ENCODE peak calls at places on chromosomes 4 and X, in four cellular contexts. S, R, Z and A are unnamed samples.

GRCh38 chr4:78058591-78059523 is 1.7 kb downstream of the FRAS1 start:
- DNase-seq in S (no peak), R (no peak), Z (peak), A (peak)

GRCh38 chrX:69746051-69746450 is 130.1 kb downstream of the EDA start:
- DNase-seq in S (no peak), R (no peak), Z (no peak), A (no peak)

GRCh38 chr4:55248756-55249155 is 97.3 kb upstream of the SRD5A3 start:
- DNase-seq in S (no peak), R (no peak), Z (no peak), A (no peak)

GRCh38 chr4:176377705-176378302 is 58.0 kb downstream of the SPCS3 start:
- DNase-seq in S (no peak), R (peak), Z (no peak), A (peak)

GRCh38 chrX:21745756-21746155 is 12.2 kb downstream of the SMPX start:
- DNase-seq in S (no peak), R (peak), Z (peak), A (peak)

GRCh38 chr4:152776352-152776751 is 3.2 kb downstream of the TIGD4 start:
- DNase-seq in S (no peak), R (no peak), Z (no peak), A (no peak)

GRCh38 chr4:70844180-70844579 is 4.5 kb upstream of the GRSF1 start:
- DNase-seq in S (peak), R (peak), Z (no peak), A (no peak)

GRCh38 chr4:6724461-6725111 is 8.6 kb downstream of the BLOC1S4 start:
- DNase-seq in S (no peak), R (no peak), Z (no peak), A (no peak)

GRCh38 chr4:51858605-51859211 is 15.8 kb downstream of the DCUN1D4 start:
- DNase-seq in S (no peak), R (no peak), Z (no peak), A (no peak)

GRCh38 chr4:5220028-5220427 is 168.7 kb downstream of the STK32B start:
- DNase-seq in S (no peak), R (peak), Z (no peak), A (no peak)

GRCh38 chrX:47285762-47286320 is 53.0 kb downstream of the USP11 start:
- DNase-seq in S (no peak), R (no peak), Z (no peak), A (no peak)

GRCh38 chr4:56289934-56290333 is 97.4 kb downstream of the AASDH start:
- DNase-seq in S (no peak), R (no peak), Z (no peak), A (peak)

GRCh38 chrX:24542756-24543155 is 77.7 kb downstream of the PDK3 start:
- DNase-seq in S (no peak), R (no peak), Z (no peak), A (no peak)

GRCh38 chr4:109164011-109164410 is 138.4 kb downstream of the COL25A1 start:
- DNase-seq in S (no peak), R (no peak), Z (no peak), A (no peak)

GRCh38 chr4:158496030-158496741 is 25.5 kb upstream of the RXFP1 start:
- DNase-seq in S (no peak), R (peak), Z (peak), A (peak)

GRCh38 chrX:105829006-105829405 is 6.7 kb downstream of the NRK start:
- DNase-seq in S (no peak), R (no peak), Z (no peak), A (no peak)

GRCh38 chr4:39020130-39020529 is 12.1 kb downstream of the TMEM156 start:
- DNase-seq in S (no peak), R (no peak), Z (no peak), A (no peak)

GRCh38 chrX:3549442-3549875 is 164.0 kb downstream of the PRKX start:
- DNase-seq in S (no peak), R (no peak), Z (no peak), A (peak)

GRCh38 chr4:157217708-157218107 is 2.8 kb upstream of the GRIA2 start:
- DNase-seq in S (no peak), R (no peak), Z (no peak), A (peak)

GRCh38 chrX:45668686-45669443 is 468.2 kb upstream of the DIPK2B start:
- DNase-seq in S (no peak), R (no peak), Z (no peak), A (no peak)

GRCh38 chr4:173317003-173317402 is 17.2 kb downstream of the HMGB2 start:
- DNase-seq in S (no peak), R (peak), Z (peak), A (peak)

GRCh38 chrX:82127228-82128123 is 925.6 kb downstream of the SH3BGRL start:
- DNase-seq in S (peak), R (no peak), Z (no peak), A (no peak)

GRCh38 chr4:48375651-48376291 is 34.4 kb downstream of the SLAIN2 start:
- DNase-seq in S (no peak), R (no peak), Z (no peak), A (no peak)

GRCh38 chr4:74018116-74018515 is 19.6 kb upstream of the CXCL5 start:
- DNase-seq in S (no peak), R (no peak), Z (no peak), A (no peak)

GRCh38 chrX:8868906-8869305 is 67.7 kb upstream of the FAM9A start:
- DNase-seq in S (no peak), R (no peak), Z (no peak), A (no peak)

GRCh38 chrX:11474021-11474420 is 180.8 kb downstream of the AMELX start:
- DNase-seq in S (no peak), R (peak), Z (no peak), A (no peak)

GRCh38 chrX:97402333-97402732 is 518.6 kb downstream of the RPA4 start:
- DNase-seq in S (no peak), R (no peak), Z (no peak), A (no peak)

GRCh38 chr4:143558286-143558685 is 44.8 kb downstream of the SMARCA5 start:
- DNase-seq in S (no peak), R (no peak), Z (no peak), A (no peak)

GRCh38 chr4:119682080-119682479 is 53.5 kb upstream of the PDE5A start:
- DNase-seq in S (no peak), R (no peak), Z (no peak), A (no peak)

GRCh38 chrX:86133761-86134160 is 14.5 kb upstream of the DACH2 start:
- DNase-seq in S (no peak), R (peak), Z (no peak), A (peak)

GRCh38 chr4:76386566-76387305 is 34.2 kb downstream of the CCDC158 start:
- DNase-seq in S (no peak), R (no peak), Z (no peak), A (no peak)

GRCh38 chr4:39706334-39706733 is 8.4 kb downstream of the UBE2K start:
- DNase-seq in S (no peak), R (no peak), Z (no peak), A (no peak)

GRCh38 chr4:6107886-6108285 is 89.7 kb upstream of the C4orf50 start:
- DNase-seq in S (no peak), R (no peak), Z (no peak), A (no peak)

GRCh38 chr4:84877051-84877833 is 89.2 kb downstream of the WDFY3 start:
- DNase-seq in S (no peak), R (peak), Z (no peak), A (no peak)

DNA sequence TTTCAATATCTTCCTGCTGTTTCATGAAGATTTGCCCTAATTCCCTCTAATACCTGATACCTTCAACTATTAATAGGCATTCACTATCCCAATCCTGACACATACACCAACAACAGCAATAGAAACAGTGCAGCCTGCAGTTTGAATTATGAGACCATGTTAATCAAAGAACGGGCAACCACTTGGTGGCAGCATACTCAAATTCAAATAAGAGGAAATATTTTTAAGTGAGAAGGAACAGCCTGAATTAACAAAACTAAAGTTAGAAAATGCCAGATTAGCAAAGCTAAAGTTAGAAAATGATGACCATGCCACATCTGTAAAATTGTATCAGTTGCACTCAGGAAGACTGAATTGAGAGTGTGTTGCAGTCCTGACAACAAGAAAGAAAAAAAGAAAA is 204.9 kb downstream of the SMARCA1 start:
- DNase-seq in S (no peak), R (peak), Z (no peak), A (peak)
- TF ChIP-seq USF1 in S (no peak), R (no peak), Z (no peak), A (no peak)

DNA sequence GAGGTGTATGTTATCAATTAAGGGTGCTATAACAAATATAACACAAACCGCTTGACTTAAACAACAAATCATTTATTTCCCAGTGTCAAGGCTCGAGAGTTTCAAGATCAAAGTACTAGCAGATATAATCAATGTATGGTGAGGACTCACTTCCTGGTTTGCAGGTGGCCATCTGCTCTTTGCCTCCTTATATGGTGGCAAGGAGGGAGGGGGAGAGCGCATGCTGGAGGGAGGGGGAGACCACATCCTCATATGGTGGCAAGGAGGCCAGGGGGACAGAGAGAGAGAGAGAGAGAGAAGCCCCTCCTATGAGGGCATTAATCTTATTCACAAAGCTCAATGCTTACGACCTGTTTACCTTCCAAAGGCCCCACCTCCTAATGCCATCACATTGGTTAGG is 372.3 kb upstream of the SPOCK3 start:
- DNase-seq in S (no peak), R (no peak), Z (no peak), A (no peak)
- TF ChIP-seq USF1 in S (no peak), R (no peak), Z (no peak), A (no peak)

DNA sequence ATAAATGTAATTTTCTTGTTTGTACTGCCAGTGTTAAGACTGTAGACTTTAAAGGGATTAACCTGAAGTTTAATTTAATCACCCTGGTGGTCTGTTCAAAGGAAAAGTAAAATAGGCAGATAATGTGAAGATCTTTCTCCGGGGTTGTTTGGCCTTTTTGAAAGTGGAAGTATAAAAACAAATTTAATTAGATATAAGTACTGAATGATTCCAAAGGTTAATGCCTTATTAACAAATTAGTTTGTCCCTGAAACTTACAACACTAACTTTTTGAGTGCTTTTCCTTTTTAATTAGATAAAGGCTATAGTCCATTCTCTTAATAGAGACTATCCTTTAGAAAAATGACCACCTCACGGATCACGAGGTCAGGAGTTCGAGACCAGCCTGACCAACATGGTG is 10.4 kb upstream of the PGAM4 start:
- DNase-seq in S (no peak), R (no peak), Z (no peak), A (no peak)
- TF ChIP-seq USF1 in S (no peak), R (no peak), Z (no peak), A (no peak)

GRCh38 chr4:138756519-138756918 is 259.1 kb upstream of the NOCT start:
- DNase-seq in S (no peak), R (no peak), Z (no peak), A (no peak)

GRCh38 chr4:138761638-138762205 is 253.9 kb upstream of the NOCT start:
- DNase-seq in S (no peak), R (no peak), Z (no peak), A (no peak)

GRCh38 chr4:138759508-138759907 is 256.1 kb upstream of the NOCT start:
- DNase-seq in S (no peak), R (no peak), Z (no peak), A (no peak)

GRCh38 chr4:138757432-138757831 is 258.1 kb upstream of the NOCT start:
- DNase-seq in S (no peak), R (no peak), Z (no peak), A (no peak)

GRCh38 chr4:138758876-138759275 is 256.7 kb upstream of the NOCT start:
- DNase-seq in S (no peak), R (no peak), Z (no peak), A (no peak)
- TF ChIP-seq USF1 in S (no peak), R (no peak), Z (no peak), A (no peak)

GRCh38 chr4:93327346-93327745 is 501.2 kb upstream of the ATOH1 start:
- DNase-seq in S (no peak), R (no peak), Z (no peak), A (no peak)
- TF ChIP-seq USF1 in S (no peak), R (no peak), Z (no peak), A (no peak)

DNA sequence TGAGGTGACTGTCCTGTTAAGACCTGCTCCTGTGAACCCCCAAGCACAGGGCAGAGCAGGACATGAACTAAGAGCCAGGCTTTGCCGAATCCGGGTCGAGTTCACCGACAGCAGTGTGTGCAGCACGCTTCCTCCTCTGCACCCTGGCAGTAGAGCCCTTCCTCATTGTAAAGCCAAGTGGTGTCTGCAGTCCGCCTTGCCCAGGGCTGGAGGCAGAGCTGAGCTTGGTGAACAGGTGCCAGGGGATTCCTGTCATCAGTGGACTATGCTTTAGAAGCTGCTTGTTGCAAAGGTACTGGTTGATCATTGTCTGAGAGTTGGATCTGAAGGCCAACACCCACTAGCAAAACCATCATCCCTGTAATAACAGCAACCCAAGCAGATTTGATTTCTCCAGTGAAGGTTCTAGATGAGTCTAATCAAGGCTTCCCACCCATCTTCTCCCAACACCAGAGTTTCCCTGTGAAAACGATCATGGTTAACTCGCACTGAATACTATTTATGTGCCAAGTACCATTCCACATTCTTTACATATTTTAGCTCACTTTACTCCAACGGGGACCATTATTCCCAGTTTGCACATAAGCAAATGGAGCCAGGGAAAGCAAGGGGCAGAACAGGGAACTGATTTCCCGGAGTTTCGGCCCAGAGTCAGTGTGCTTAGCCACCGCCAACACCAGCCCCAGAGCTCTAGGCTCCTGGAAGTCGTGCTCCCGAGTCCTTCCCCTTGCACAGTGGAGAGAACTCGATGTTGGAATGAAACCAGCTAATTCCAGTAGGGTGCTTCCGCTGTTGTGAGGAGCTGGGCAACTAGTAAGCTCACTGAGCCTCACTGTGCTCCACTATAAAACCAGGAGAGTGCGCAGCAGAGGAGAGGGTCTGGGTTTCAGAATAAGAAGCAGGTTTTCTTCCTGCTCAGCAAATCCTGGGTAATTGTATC is 1.4 kb upstream of the SLC34A2 start:
- DNase-seq in S (no peak), R (no peak), Z (peak), A (no peak)
- TF ChIP-seq USF1 in S (no peak), R (no peak), Z (no peak), A (no peak)

DNA sequence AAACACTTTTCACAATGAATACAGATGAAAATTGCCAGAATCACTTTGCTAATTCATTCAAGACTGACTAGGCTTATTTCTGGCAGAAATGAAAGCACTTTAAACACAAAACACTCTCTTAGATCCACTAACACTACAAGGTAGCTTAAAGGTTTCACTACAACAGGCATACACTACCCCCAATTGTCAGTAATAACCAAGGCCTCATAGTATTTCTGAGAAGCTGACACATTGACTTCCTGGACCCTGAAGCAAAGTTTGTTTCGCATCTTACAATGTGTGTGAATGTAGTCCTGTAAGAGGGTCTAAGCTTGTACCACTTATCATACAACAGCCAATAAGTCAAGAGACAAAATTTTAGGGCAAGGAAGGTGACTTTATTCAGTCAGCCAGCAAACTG is 129.9 kb upstream of the FMR1 start:
- DNase-seq in S (no peak), R (no peak), Z (no peak), A (no peak)
- TF ChIP-seq USF1 in S (no peak), R (no peak), Z (no peak), A (no peak)

GRCh38 chr4:15740764-15741404 is 37.2 kb upstream of the CD38 start:
- DNase-seq in S (no peak), R (no peak), Z (no peak), A (no peak)
- TF ChIP-seq USF1 in S (no peak), R (no peak), Z (no peak), A (no peak)

DNA sequence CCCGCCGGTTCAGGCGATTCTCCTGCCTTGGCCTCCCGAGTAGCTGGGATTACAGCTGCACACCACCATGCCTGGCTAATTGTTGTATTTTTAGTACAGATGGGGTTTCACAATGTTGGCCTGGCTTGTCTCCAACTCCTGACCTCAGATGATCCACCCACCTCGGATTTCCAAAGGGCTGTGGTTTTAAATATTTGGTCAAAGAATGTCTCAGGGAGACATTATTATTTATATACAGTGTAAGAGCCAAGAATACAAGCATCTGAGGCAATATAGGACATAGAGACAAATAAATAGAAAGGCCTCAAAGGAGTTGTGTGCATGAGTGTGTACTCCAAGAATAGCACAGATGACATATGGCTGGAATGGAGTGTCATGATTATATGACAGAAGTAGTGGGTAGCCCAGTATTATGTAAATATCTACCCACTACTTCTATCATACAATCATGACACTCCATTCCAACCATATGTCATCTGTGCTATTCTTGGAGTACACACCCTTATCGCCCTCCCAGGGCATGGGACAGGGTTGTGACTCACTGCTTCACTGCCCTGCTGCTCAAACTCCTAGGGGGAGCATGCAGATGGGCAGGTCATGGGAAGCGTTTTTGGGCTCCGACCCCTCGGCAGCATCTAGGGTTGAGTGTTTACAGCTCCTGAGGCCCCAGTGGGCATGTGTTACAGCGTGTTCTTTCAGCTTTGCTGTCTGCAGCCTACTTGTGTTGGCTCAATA is 1649.8 kb upstream of the PCDH10 start:
- DNase-seq in S (no peak), R (peak), Z (no peak), A (no peak)
- TF ChIP-seq USF1 in S (no peak), R (no peak), Z (no peak), A (no peak)